ENCODE peak calls at places on chromosomes 7 and 10, in eight cellular contexts. One of them, this sample, is unnamed.

GRCh38 chr7:133645870-133646492 is 393.1 kb downstream of the EXOC4 start:
- DNase-seq in stimulated activated CD4-positive, alpha-beta T cell treated with anti-CD3 and anti-CD28 coated beads, Interleukin-2, amount 100 ng/mL, for 24 hours: no peak
- DNase-seq in HL-60: peak
- DNase-seq in cardiac fibroblast: peak
- DNase-seq in amygdala: no peak
- DNase-seq in NCI-H1092 treated with DMSO at 0.1 percent for 48 hours: no peak
- DNase-seq in activated T-cell treated with anti-CD3 and anti-CD28 coated beads for 4 hours: no peak
- DNase-seq in smooth muscle cell of the brain vasculature: no peak
- DNase-seq in this sample: peak

GRCh38 chr10:17782921-17783665 is 26.1 kb upstream of the MRC1 start:
- DNase-seq in stimulated activated CD4-positive, alpha-beta T cell treated with anti-CD3 and anti-CD28 coated beads, Interleukin-2, amount 100 ng/mL, for 24 hours: no peak
- DNase-seq in HL-60: no peak
- DNase-seq in cardiac fibroblast: peak
- DNase-seq in amygdala: no peak
- DNase-seq in NCI-H1092 treated with DMSO at 0.1 percent for 48 hours: no peak
- DNase-seq in activated T-cell treated with anti-CD3 and anti-CD28 coated beads for 4 hours: no peak
- DNase-seq in smooth muscle cell of the brain vasculature: no peak
- DNase-seq in this sample: no peak

GRCh38 chr10:98536551-98536950 is 89.8 kb upstream of the HPS1 start:
- DNase-seq in stimulated activated CD4-positive, alpha-beta T cell treated with anti-CD3 and anti-CD28 coated beads, Interleukin-2, amount 100 ng/mL, for 24 hours: no peak
- DNase-seq in HL-60: no peak
- DNase-seq in cardiac fibroblast: no peak
- DNase-seq in amygdala: no peak
- DNase-seq in NCI-H1092 treated with DMSO at 0.1 percent for 48 hours: no peak
- DNase-seq in activated T-cell treated with anti-CD3 and anti-CD28 coated beads for 4 hours: no peak
- DNase-seq in smooth muscle cell of the brain vasculature: no peak
- DNase-seq in this sample: no peak

GRCh38 chr10:8183241-8183704 is 128.8 kb downstream of the GATA3 start:
- DNase-seq in stimulated activated CD4-positive, alpha-beta T cell treated with anti-CD3 and anti-CD28 coated beads, Interleukin-2, amount 100 ng/mL, for 24 hours: no peak
- DNase-seq in HL-60: peak
- DNase-seq in cardiac fibroblast: peak
- DNase-seq in amygdala: no peak
- DNase-seq in NCI-H1092 treated with DMSO at 0.1 percent for 48 hours: no peak
- DNase-seq in activated T-cell treated with anti-CD3 and anti-CD28 coated beads for 4 hours: peak
- DNase-seq in smooth muscle cell of the brain vasculature: no peak
- DNase-seq in this sample: peak

GRCh38 chr10:118918689-118919088 is 110.8 kb upstream of the NANOS1 start:
- DNase-seq in stimulated activated CD4-positive, alpha-beta T cell treated with anti-CD3 and anti-CD28 coated beads, Interleukin-2, amount 100 ng/mL, for 24 hours: no peak
- DNase-seq in HL-60: no peak
- DNase-seq in cardiac fibroblast: no peak
- DNase-seq in amygdala: no peak
- DNase-seq in NCI-H1092 treated with DMSO at 0.1 percent for 48 hours: no peak
- DNase-seq in activated T-cell treated with anti-CD3 and anti-CD28 coated beads for 4 hours: no peak
- DNase-seq in smooth muscle cell of the brain vasculature: no peak
- DNase-seq in this sample: no peak

GRCh38 chr7:64562246-64562620 is 638 bp downstream of the ZNF680 start:
- DNase-seq in stimulated activated CD4-positive, alpha-beta T cell treated with anti-CD3 and anti-CD28 coated beads, Interleukin-2, amount 100 ng/mL, for 24 hours: no peak
- DNase-seq in HL-60: peak
- DNase-seq in cardiac fibroblast: peak
- DNase-seq in amygdala: no peak
- DNase-seq in NCI-H1092 treated with DMSO at 0.1 percent for 48 hours: no peak
- DNase-seq in activated T-cell treated with anti-CD3 and anti-CD28 coated beads for 4 hours: no peak
- DNase-seq in smooth muscle cell of the brain vasculature: no peak
- DNase-seq in this sample: peak

GRCh38 chr10:74306227-74306982 is 155.4 kb downstream of the ADK start:
- DNase-seq in stimulated activated CD4-positive, alpha-beta T cell treated with anti-CD3 and anti-CD28 coated beads, Interleukin-2, amount 100 ng/mL, for 24 hours: no peak
- DNase-seq in HL-60: no peak
- DNase-seq in cardiac fibroblast: no peak
- DNase-seq in amygdala: no peak
- DNase-seq in NCI-H1092 treated with DMSO at 0.1 percent for 48 hours: no peak
- DNase-seq in activated T-cell treated with anti-CD3 and anti-CD28 coated beads for 4 hours: no peak
- DNase-seq in smooth muscle cell of the brain vasculature: no peak
- DNase-seq in this sample: no peak

GRCh38 chr10:125144693-125145623 is 15.4 kb downstream of the CTBP2 start:
- DNase-seq in stimulated activated CD4-positive, alpha-beta T cell treated with anti-CD3 and anti-CD28 coated beads, Interleukin-2, amount 100 ng/mL, for 24 hours: no peak
- DNase-seq in HL-60: no peak
- DNase-seq in cardiac fibroblast: peak
- DNase-seq in amygdala: no peak
- DNase-seq in NCI-H1092 treated with DMSO at 0.1 percent for 48 hours: peak
- DNase-seq in activated T-cell treated with anti-CD3 and anti-CD28 coated beads for 4 hours: no peak
- DNase-seq in smooth muscle cell of the brain vasculature: no peak
- DNase-seq in this sample: peak

GRCh38 chr10:121709674-121710073 is 111.4 kb upstream of the FGFR2 start:
- DNase-seq in stimulated activated CD4-positive, alpha-beta T cell treated with anti-CD3 and anti-CD28 coated beads, Interleukin-2, amount 100 ng/mL, for 24 hours: no peak
- DNase-seq in HL-60: no peak
- DNase-seq in cardiac fibroblast: peak
- DNase-seq in amygdala: no peak
- DNase-seq in NCI-H1092 treated with DMSO at 0.1 percent for 48 hours: no peak
- DNase-seq in activated T-cell treated with anti-CD3 and anti-CD28 coated beads for 4 hours: no peak
- DNase-seq in smooth muscle cell of the brain vasculature: no peak
- DNase-seq in this sample: no peak

GRCh38 chr10:88702848-88703597 is 3.0 kb upstream of the LIPK start:
- DNase-seq in stimulated activated CD4-positive, alpha-beta T cell treated with anti-CD3 and anti-CD28 coated beads, Interleukin-2, amount 100 ng/mL, for 24 hours: no peak
- DNase-seq in HL-60: no peak
- DNase-seq in cardiac fibroblast: peak
- DNase-seq in amygdala: no peak
- DNase-seq in NCI-H1092 treated with DMSO at 0.1 percent for 48 hours: peak
- DNase-seq in activated T-cell treated with anti-CD3 and anti-CD28 coated beads for 4 hours: no peak
- DNase-seq in smooth muscle cell of the brain vasculature: no peak
- DNase-seq in this sample: no peak

GRCh38 chr7:33807779-33808482 is 97.4 kb upstream of the BMPER start:
- DNase-seq in stimulated activated CD4-positive, alpha-beta T cell treated with anti-CD3 and anti-CD28 coated beads, Interleukin-2, amount 100 ng/mL, for 24 hours: peak
- DNase-seq in HL-60: no peak
- DNase-seq in cardiac fibroblast: peak
- DNase-seq in amygdala: no peak
- DNase-seq in NCI-H1092 treated with DMSO at 0.1 percent for 48 hours: no peak
- DNase-seq in activated T-cell treated with anti-CD3 and anti-CD28 coated beads for 4 hours: no peak
- DNase-seq in smooth muscle cell of the brain vasculature: no peak
- DNase-seq in this sample: no peak

GRCh38 chr10:8378198-8378983 is 323.9 kb downstream of the GATA3 start:
- DNase-seq in stimulated activated CD4-positive, alpha-beta T cell treated with anti-CD3 and anti-CD28 coated beads, Interleukin-2, amount 100 ng/mL, for 24 hours: no peak
- DNase-seq in HL-60: no peak
- DNase-seq in cardiac fibroblast: no peak
- DNase-seq in amygdala: no peak
- DNase-seq in NCI-H1092 treated with DMSO at 0.1 percent for 48 hours: no peak
- DNase-seq in activated T-cell treated with anti-CD3 and anti-CD28 coated beads for 4 hours: no peak
- DNase-seq in smooth muscle cell of the brain vasculature: no peak
- DNase-seq in this sample: no peak

GRCh38 chr10:74255800-74256422 is 104.9 kb downstream of the ADK start:
- DNase-seq in stimulated activated CD4-positive, alpha-beta T cell treated with anti-CD3 and anti-CD28 coated beads, Interleukin-2, amount 100 ng/mL, for 24 hours: no peak
- DNase-seq in HL-60: peak
- DNase-seq in cardiac fibroblast: peak
- DNase-seq in amygdala: no peak
- DNase-seq in NCI-H1092 treated with DMSO at 0.1 percent for 48 hours: no peak
- DNase-seq in activated T-cell treated with anti-CD3 and anti-CD28 coated beads for 4 hours: no peak
- DNase-seq in smooth muscle cell of the brain vasculature: no peak
- DNase-seq in this sample: peak

GRCh38 chr7:39733881-39734571 is 110.7 kb downstream of the RALA start:
- DNase-seq in stimulated activated CD4-positive, alpha-beta T cell treated with anti-CD3 and anti-CD28 coated beads, Interleukin-2, amount 100 ng/mL, for 24 hours: no peak
- DNase-seq in HL-60: no peak
- DNase-seq in cardiac fibroblast: peak
- DNase-seq in amygdala: no peak
- DNase-seq in NCI-H1092 treated with DMSO at 0.1 percent for 48 hours: peak
- DNase-seq in activated T-cell treated with anti-CD3 and anti-CD28 coated beads for 4 hours: no peak
- DNase-seq in smooth muscle cell of the brain vasculature: no peak
- DNase-seq in this sample: no peak

GRCh38 chr7:142873281-142873784 is 12.2 kb downstream of the TRPV6 start:
- DNase-seq in stimulated activated CD4-positive, alpha-beta T cell treated with anti-CD3 and anti-CD28 coated beads, Interleukin-2, amount 100 ng/mL, for 24 hours: peak
- DNase-seq in HL-60: peak
- DNase-seq in cardiac fibroblast: peak
- DNase-seq in amygdala: no peak
- DNase-seq in NCI-H1092 treated with DMSO at 0.1 percent for 48 hours: no peak
- DNase-seq in activated T-cell treated with anti-CD3 and anti-CD28 coated beads for 4 hours: no peak
- DNase-seq in smooth muscle cell of the brain vasculature: no peak
- DNase-seq in this sample: no peak

GRCh38 chr10:14889318-14889717 is 10.7 kb downstream of the SUV39H2 start:
- DNase-seq in stimulated activated CD4-positive, alpha-beta T cell treated with anti-CD3 and anti-CD28 coated beads, Interleukin-2, amount 100 ng/mL, for 24 hours: no peak
- DNase-seq in HL-60: no peak
- DNase-seq in cardiac fibroblast: peak
- DNase-seq in amygdala: no peak
- DNase-seq in NCI-H1092 treated with DMSO at 0.1 percent for 48 hours: no peak
- DNase-seq in activated T-cell treated with anti-CD3 and anti-CD28 coated beads for 4 hours: no peak
- DNase-seq in smooth muscle cell of the brain vasculature: no peak
- DNase-seq in this sample: peak

GRCh38 chr7:88281729-88282128 is 25.0 kb downstream of the STEAP4 start:
- DNase-seq in stimulated activated CD4-positive, alpha-beta T cell treated with anti-CD3 and anti-CD28 coated beads, Interleukin-2, amount 100 ng/mL, for 24 hours: no peak
- DNase-seq in HL-60: no peak
- DNase-seq in cardiac fibroblast: no peak
- DNase-seq in amygdala: no peak
- DNase-seq in NCI-H1092 treated with DMSO at 0.1 percent for 48 hours: no peak
- DNase-seq in activated T-cell treated with anti-CD3 and anti-CD28 coated beads for 4 hours: no peak
- DNase-seq in smooth muscle cell of the brain vasculature: no peak
- DNase-seq in this sample: no peak

GRCh38 chr7:93717217-93717900 is 142.8 kb upstream of the CALCR start:
- DNase-seq in stimulated activated CD4-positive, alpha-beta T cell treated with anti-CD3 and anti-CD28 coated beads, Interleukin-2, amount 100 ng/mL, for 24 hours: no peak
- DNase-seq in HL-60: no peak
- DNase-seq in cardiac fibroblast: peak
- DNase-seq in amygdala: no peak
- DNase-seq in NCI-H1092 treated with DMSO at 0.1 percent for 48 hours: no peak
- DNase-seq in activated T-cell treated with anti-CD3 and anti-CD28 coated beads for 4 hours: no peak
- DNase-seq in smooth muscle cell of the brain vasculature: no peak
- DNase-seq in this sample: no peak

GRCh38 chr10:26367771-26368170 is 70.4 kb upstream of the APBB1IP start:
- DNase-seq in stimulated activated CD4-positive, alpha-beta T cell treated with anti-CD3 and anti-CD28 coated beads, Interleukin-2, amount 100 ng/mL, for 24 hours: peak
- DNase-seq in HL-60: peak
- DNase-seq in cardiac fibroblast: peak
- DNase-seq in amygdala: no peak
- DNase-seq in NCI-H1092 treated with DMSO at 0.1 percent for 48 hours: no peak
- DNase-seq in activated T-cell treated with anti-CD3 and anti-CD28 coated beads for 4 hours: no peak
- DNase-seq in smooth muscle cell of the brain vasculature: no peak
- DNase-seq in this sample: peak

GRCh38 chr7:150003304-150003810 is 129.6 kb downstream of the ATP6V0E2 start:
- DNase-seq in stimulated activated CD4-positive, alpha-beta T cell treated with anti-CD3 and anti-CD28 coated beads, Interleukin-2, amount 100 ng/mL, for 24 hours: no peak
- DNase-seq in HL-60: no peak
- DNase-seq in cardiac fibroblast: no peak
- DNase-seq in amygdala: no peak
- DNase-seq in NCI-H1092 treated with DMSO at 0.1 percent for 48 hours: no peak
- DNase-seq in activated T-cell treated with anti-CD3 and anti-CD28 coated beads for 4 hours: no peak
- DNase-seq in smooth muscle cell of the brain vasculature: no peak
- DNase-seq in this sample: no peak

GRCh38 chr7:136923111-136923510 is 54.7 kb downstream of the CHRM2 start:
- DNase-seq in stimulated activated CD4-positive, alpha-beta T cell treated with anti-CD3 and anti-CD28 coated beads, Interleukin-2, amount 100 ng/mL, for 24 hours: no peak
- DNase-seq in HL-60: no peak
- DNase-seq in cardiac fibroblast: peak
- DNase-seq in amygdala: no peak
- DNase-seq in NCI-H1092 treated with DMSO at 0.1 percent for 48 hours: no peak
- DNase-seq in activated T-cell treated with anti-CD3 and anti-CD28 coated beads for 4 hours: no peak
- DNase-seq in smooth muscle cell of the brain vasculature: peak
- DNase-seq in this sample: no peak

GRCh38 chr7:32335107-32335506 is 155.1 kb downstream of the LSM5 start:
- DNase-seq in stimulated activated CD4-positive, alpha-beta T cell treated with anti-CD3 and anti-CD28 coated beads, Interleukin-2, amount 100 ng/mL, for 24 hours: no peak
- DNase-seq in HL-60: no peak
- DNase-seq in cardiac fibroblast: peak
- DNase-seq in amygdala: no peak
- DNase-seq in NCI-H1092 treated with DMSO at 0.1 percent for 48 hours: no peak
- DNase-seq in activated T-cell treated with anti-CD3 and anti-CD28 coated beads for 4 hours: no peak
- DNase-seq in smooth muscle cell of the brain vasculature: no peak
- DNase-seq in this sample: no peak

GRCh38 chr10:5594271-5595036 is 69.7 kb downstream of the CALML3 start:
- DNase-seq in stimulated activated CD4-positive, alpha-beta T cell treated with anti-CD3 and anti-CD28 coated beads, Interleukin-2, amount 100 ng/mL, for 24 hours: no peak
- DNase-seq in HL-60: no peak
- DNase-seq in cardiac fibroblast: no peak
- DNase-seq in amygdala: no peak
- DNase-seq in NCI-H1092 treated with DMSO at 0.1 percent for 48 hours: no peak
- DNase-seq in activated T-cell treated with anti-CD3 and anti-CD28 coated beads for 4 hours: no peak
- DNase-seq in smooth muscle cell of the brain vasculature: peak
- DNase-seq in this sample: no peak